ENCODE peak calls at places on chromosomes 3 and 15, in seven cellular contexts. G is epithelial cell of esophagus, Y is dorsolateral prefrontal cortex, K is choroid plexus epithelial cell, Z is fibroblast of mammary gland, I is MCF 10A, C is GM23338. E is an unnamed sample.

GRCh38 chr15:72285927-72286516 is 13.7 kb upstream of the PARP6 start:
- DNase-seq in G (peak), Y (no peak), K (peak), Z (no peak), I (peak), C (peak), E (no peak)

GRCh38 chr3:151819910-151820309 is 6.0 kb downstream of the AADAC start:
- DNase-seq in G (no peak), Y (no peak), K (no peak), Z (no peak), I (no peak), C (no peak), E (no peak)

GRCh38 chr3:5540532-5540931 is 353.0 kb downstream of the EDEM1 start:
- DNase-seq in G (no peak), Y (no peak), K (no peak), Z (no peak), I (no peak), C (no peak), E (no peak)

GRCh38 chr3:133574260-133574881 is 885 bp downstream of the CDV3 start:
- DNase-seq in G (peak), Y (peak), K (peak), Z (peak), I (peak), C (peak), E (peak)

GRCh38 chr3:179281825-179282224 is 30.9 kb upstream of the KCNMB3 start:
- DNase-seq in G (no peak), Y (no peak), K (no peak), Z (no peak), I (no peak), C (no peak), E (no peak)

GRCh38 chr15:69468241-69469121 is 15.9 kb downstream of the RPLP1 start:
- DNase-seq in G (peak), Y (no peak), K (peak), Z (peak), I (peak), C (no peak), E (peak)

GRCh38 chr3:99952306-99952705 is 134.6 kb downstream of the CMSS1 start:
- DNase-seq in G (no peak), Y (no peak), K (peak), Z (peak), I (no peak), C (no peak), E (no peak)

GRCh38 chr15:89177633-89178306 is 43.6 kb downstream of the RLBP1 start:
- DNase-seq in G (peak), Y (peak), K (peak), Z (peak), I (peak), C (peak), E (peak)

GRCh38 chr15:96353931-96354730 is 23.6 kb downstream of the NR2F2 start:
- DNase-seq in G (peak), Y (no peak), K (peak), Z (peak), I (peak), C (peak), E (no peak)

GRCh38 chr15:25691544-25692430 is 171.3 kb downstream of the ATP10A start:
- DNase-seq in G (no peak), Y (no peak), K (peak), Z (peak), I (no peak), C (peak), E (no peak)

GRCh38 chr3:103047640-103048370 is 613.0 kb downstream of the ZPLD1 start:
- DNase-seq in G (peak), Y (no peak), K (no peak), Z (no peak), I (no peak), C (no peak), E (no peak)

GRCh38 chr15:45134682-45135604 is 5.1 kb downstream of the DUOX1 start:
- DNase-seq in G (no peak), Y (no peak), K (no peak), Z (no peak), I (no peak), C (peak), E (no peak)

GRCh38 chr15:45677797-45678196 is 43.0 kb downstream of the SQOR start:
- DNase-seq in G (peak), Y (no peak), K (no peak), Z (no peak), I (no peak), C (no peak), E (no peak)

GRCh38 chr15:96262497-96263268 is 67.8 kb upstream of the NR2F2 start:
- DNase-seq in G (no peak), Y (no peak), K (peak), Z (no peak), I (no peak), C (no peak), E (no peak)

GRCh38 chr3:82306189-82306588 is 544.7 kb upstream of the GBE1 start:
- DNase-seq in G (no peak), Y (no peak), K (no peak), Z (no peak), I (no peak), C (no peak), E (no peak)

GRCh38 chr15:69880616-69881309 is 217.0 kb downstream of the TLE3 start:
- DNase-seq in G (no peak), Y (no peak), K (no peak), Z (no peak), I (no peak), C (no peak), E (no peak)

GRCh38 chr3:179265875-179266274 is 15.0 kb upstream of the KCNMB3 start:
- DNase-seq in G (no peak), Y (no peak), K (no peak), Z (no peak), I (no peak), C (no peak), E (peak)

GRCh38 chr3:58049143-58049785 is 41.0 kb downstream of the FLNB start:
- DNase-seq in G (peak), Y (no peak), K (peak), Z (peak), I (peak), C (peak), E (no peak)

GRCh38 chr3:165185707-165186327 is 10.4 kb downstream of the SLITRK3 start:
- DNase-seq in G (peak), Y (no peak), K (peak), Z (peak), I (peak), C (peak), E (peak)
- TF ChIP-seq CTCF in G (peak), Y (peak), K (peak), Z (peak), I (peak), C (peak), E (peak)

GRCh38 chr15:67240235-67241131 is 14.0 kb downstream of the AAGAB start:
- DNase-seq in G (peak), Y (no peak), K (no peak), Z (no peak), I (peak), C (peak), E (peak)
- TF ChIP-seq CTCF in G (peak), Y (no peak), K (peak), Z (no peak), I (peak), C (peak), E (peak)

DNA sequence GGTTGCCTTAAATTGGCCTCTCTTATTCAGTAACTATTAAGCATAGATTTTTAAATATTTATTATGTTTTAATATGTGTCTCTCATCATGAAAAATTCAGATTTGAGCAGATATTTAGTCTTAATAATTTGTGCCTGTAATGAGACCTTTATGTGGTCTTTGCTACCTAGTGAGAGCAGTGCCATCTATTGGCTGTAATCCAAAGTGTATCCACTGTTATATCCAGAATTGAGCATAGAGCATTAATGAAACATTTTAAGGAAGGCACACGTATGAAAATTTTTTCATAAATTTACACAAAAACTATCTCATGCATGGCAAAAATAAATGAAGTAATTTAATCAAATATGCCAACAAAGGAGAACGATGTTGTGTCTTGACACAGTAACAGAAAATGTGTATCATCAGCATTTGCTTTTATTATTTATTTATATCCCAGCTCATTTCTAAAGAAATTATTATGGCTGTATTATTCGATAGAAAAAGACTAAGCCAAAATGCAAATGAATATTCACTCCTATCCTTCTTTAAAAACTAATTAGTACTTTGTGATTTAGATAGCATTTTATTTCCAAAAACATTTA is 203.5 kb downstream of the RSRC1 start:
- DNase-seq in G (peak), Y (no peak), K (peak), Z (peak), I (peak), C (peak), E (peak)
- TF ChIP-seq CTCF in G (peak), Y (no peak), K (peak), Z (peak), I (peak), C (peak), E (peak)

GRCh38 chr15:91970142-91970541 is 116.6 kb downstream of the SLCO3A1 start:
- DNase-seq in G (no peak), Y (peak), K (peak), Z (peak), I (peak), C (no peak), E (no peak)

GRCh38 chr15:91975241-91975978 is 121.9 kb downstream of the SLCO3A1 start:
- DNase-seq in G (no peak), Y (no peak), K (no peak), Z (no peak), I (peak), C (peak), E (no peak)

GRCh38 chr15:91974321-91974720 is 120.8 kb downstream of the SLCO3A1 start:
- DNase-seq in G (peak), Y (no peak), K (no peak), Z (no peak), I (peak), C (no peak), E (no peak)

GRCh38 chr15:91968610-91969009 is 115.1 kb downstream of the SLCO3A1 start:
- DNase-seq in G (no peak), Y (no peak), K (no peak), Z (no peak), I (no peak), C (peak), E (no peak)

DNA sequence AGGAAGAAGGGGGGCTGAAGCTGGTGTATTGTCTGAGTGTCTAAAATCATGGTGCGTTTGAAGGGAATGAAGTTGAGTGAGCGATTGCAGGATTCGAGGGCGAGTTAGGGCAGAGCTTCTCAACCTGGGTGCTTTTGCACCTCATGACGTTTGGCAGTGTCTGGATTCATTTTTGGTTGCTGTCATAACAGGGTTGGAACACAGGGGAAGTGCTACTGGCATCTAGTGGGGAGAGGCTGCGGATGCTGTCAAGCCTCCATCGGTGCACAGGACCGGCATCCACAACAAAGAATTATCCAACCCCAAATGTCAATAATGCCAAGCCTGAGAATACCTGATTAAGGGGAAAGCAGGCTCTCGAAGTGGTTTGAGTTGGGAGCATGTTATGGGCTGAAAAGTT is 120.0 kb downstream of the SLCO3A1 start:
- DNase-seq in G (peak), Y (no peak), K (no peak), Z (no peak), I (peak), C (no peak), E (no peak)
- TF ChIP-seq CTCF in G (peak), Y (no peak), K (no peak), Z (no peak), I (peak), C (peak), E (no peak)

GRCh38 chr3:51386159-51386851 is 1.2 kb downstream of the MANF start:
- DNase-seq in G (no peak), Y (no peak), K (no peak), Z (no peak), I (no peak), C (no peak), E (no peak)
- TF ChIP-seq CTCF in G (no peak), Y (no peak), K (no peak), Z (peak), I (no peak), C (no peak), E (no peak)

GRCh38 chr3:95719481-95719880 is 1094.9 kb upstream of the EPHA6 start:
- DNase-seq in G (no peak), Y (no peak), K (no peak), Z (no peak), I (no peak), C (no peak), E (no peak)

GRCh38 chr3:95717048-95717447 is 1097.3 kb upstream of the EPHA6 start:
- DNase-seq in G (no peak), Y (no peak), K (no peak), Z (no peak), I (no peak), C (no peak), E (no peak)

GRCh38 chr3:95721938-95722337 is 1092.5 kb upstream of the EPHA6 start:
- DNase-seq in G (peak), Y (no peak), K (no peak), Z (peak), I (peak), C (no peak), E (peak)

GRCh38 chr3:95715137-95715536 is 1099.3 kb upstream of the EPHA6 start:
- DNase-seq in G (no peak), Y (no peak), K (no peak), Z (no peak), I (no peak), C (peak), E (no peak)

GRCh38 chr3:95718168-95718567 is 1096.2 kb upstream of the EPHA6 start:
- DNase-seq in G (no peak), Y (no peak), K (no peak), Z (no peak), I (no peak), C (no peak), E (no peak)
- TF ChIP-seq CTCF in G (no peak), Y (no peak), K (no peak), Z (no peak), I (no peak), C (no peak), E (no peak)

DNA sequence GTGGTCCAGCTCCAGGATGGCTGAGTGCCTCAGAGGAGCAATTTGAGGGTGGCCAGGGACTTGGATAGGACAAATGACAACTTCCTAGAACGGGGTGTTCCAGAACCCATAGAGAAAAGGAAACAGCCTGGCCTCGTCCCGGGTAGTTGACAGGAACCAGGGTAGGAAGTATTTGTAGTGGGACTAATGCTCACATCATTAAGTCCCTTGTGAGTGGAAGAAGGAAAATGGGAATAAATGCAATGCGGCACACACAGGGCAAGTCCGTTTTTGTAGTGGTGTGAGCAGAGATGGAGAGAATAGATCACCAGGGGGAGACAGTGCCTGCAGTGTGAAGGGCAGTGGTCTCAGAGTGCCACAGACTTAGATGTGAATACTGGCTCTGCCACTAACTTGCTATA is 19.6 kb downstream of the TIMP4 start:
- DNase-seq in G (peak), Y (no peak), K (peak), Z (peak), I (peak), C (peak), E (no peak)
- TF ChIP-seq CTCF in G (peak), Y (no peak), K (peak), Z (peak), I (peak), C (peak), E (peak)

DNA sequence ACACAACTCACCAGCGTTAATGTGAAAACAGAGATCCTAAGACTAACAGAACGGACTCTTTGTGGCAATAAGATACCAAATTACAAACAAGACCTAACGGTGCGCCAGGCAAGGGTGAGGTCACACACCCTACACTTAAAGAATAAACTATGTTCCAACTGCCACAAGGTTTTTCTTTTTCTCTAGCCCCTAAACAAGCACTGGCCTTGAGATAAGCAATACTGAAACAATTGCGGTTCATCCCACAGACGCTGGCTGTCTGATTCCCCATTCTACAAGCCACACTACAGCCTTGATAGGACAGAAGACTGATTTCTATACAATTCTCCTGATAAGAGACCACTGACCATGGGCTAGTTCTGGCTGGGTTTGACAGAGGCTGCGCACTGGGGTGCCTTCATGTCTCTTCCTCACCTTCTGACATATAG is 20.5 kb upstream of the LIMD1 start:
- DNase-seq in G (no peak), Y (no peak), K (no peak), Z (no peak), I (no peak), C (no peak), E (no peak)
- TF ChIP-seq CTCF in G (no peak), Y (no peak), K (no peak), Z (no peak), I (no peak), C (no peak), E (no peak)

GRCh38 chr15:100918690-100919480 is at the start of gene LRRK1:
- DNase-seq in G (peak), Y (no peak), K (peak), Z (peak), I (peak), C (peak), E (peak)

GRCh38 chr15:100919481-100920405 is 586 bp downstream of the LRRK1 start:
- DNase-seq in G (peak), Y (no peak), K (peak), Z (peak), I (peak), C (peak), E (no peak)

GRCh38 chr15:100920516-100921135 is 1.5 kb downstream of the LRRK1 start:
- DNase-seq in G (no peak), Y (no peak), K (no peak), Z (no peak), I (no peak), C (no peak), E (no peak)

GRCh38 chr15:100914876-100915275 is 4.3 kb upstream of the LRRK1 start:
- DNase-seq in G (peak), Y (no peak), K (peak), Z (no peak), I (no peak), C (peak), E (no peak)

DNA sequence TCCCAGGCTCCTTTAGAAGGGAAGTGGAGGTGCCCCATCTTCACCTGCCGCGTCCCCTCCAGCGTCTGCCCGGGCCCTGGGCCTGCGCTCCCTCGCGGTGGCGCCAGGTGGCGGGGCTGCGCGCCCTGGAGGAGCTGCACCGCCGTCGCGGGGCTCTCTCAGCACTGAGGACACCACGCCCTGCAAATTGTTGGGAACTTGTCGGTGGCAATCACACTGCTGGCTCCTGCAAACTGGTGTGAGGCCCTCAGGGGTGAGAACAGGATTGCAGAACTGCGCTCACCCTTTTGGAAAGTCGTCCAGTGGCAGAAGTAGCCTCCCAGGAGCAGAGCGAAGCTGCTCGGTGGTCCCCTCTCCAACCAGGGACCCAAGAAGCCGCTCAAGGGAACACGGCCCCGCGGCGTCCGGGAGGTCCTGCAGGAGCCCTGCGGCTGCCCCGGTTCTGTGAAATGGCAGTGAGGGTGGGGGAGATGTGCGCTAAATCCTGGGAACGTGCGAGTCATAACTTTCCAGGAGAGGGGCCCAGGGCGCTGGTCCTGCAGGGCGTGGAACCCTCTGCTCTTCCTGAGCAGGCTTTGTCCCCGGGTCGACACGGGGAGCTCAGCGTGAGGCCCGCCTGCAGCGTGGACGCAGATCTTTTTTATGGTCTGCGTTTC is 995 bp upstream of the LRRK1 start:
- DNase-seq in G (peak), Y (peak), K (peak), Z (peak), I (peak), C (peak), E (peak)
- TF ChIP-seq CTCF in G (peak), Y (peak), K (peak), Z (peak), I (peak), C (peak), E (peak)

GRCh38 chr15:75694241-75695182 is 18.1 kb downstream of the CSPG4 start:
- DNase-seq in G (peak), Y (peak), K (peak), Z (peak), I (peak), C (peak), E (peak)
- TF ChIP-seq CTCF in G (peak), Y (no peak), K (peak), Z (peak), I (peak), C (peak), E (peak)